ENCODE peak calls at places on chromosomes 4 and X, in five cellular contexts. R is PC-9, V is heart right ventricle, M is lung, N is fibroblast of pulmonary artery. I is an unnamed sample.

GRCh38 chrX:18354369-18355329 is at the start of gene SCML2:
- DNase-seq in R (peak), V (peak), M (no peak), N (peak), I (no peak)

GRCh38 chr4:110033994-110034393 is 121.3 kb downstream of the EGF start:
- DNase-seq in R (no peak), V (no peak), M (no peak), N (no peak), I (no peak)

GRCh38 chr4:139472761-139473335 is 18.9 kb downstream of the RAB33B start:
- DNase-seq in R (no peak), V (no peak), M (no peak), N (no peak), I (no peak)

GRCh38 chr4:570754-571153 is 5.3 kb downstream of the TMEM271 start:
- DNase-seq in R (no peak), V (no peak), M (no peak), N (no peak), I (no peak)

GRCh38 chrX:22025751-22026150 is 6.4 kb upstream of the PHEX start:
- DNase-seq in R (no peak), V (no peak), M (no peak), N (peak), I (no peak)

GRCh38 chrX:40155617-40156471 is 58.1 kb upstream of the BCOR start:
- DNase-seq in R (no peak), V (no peak), M (no peak), N (no peak), I (no peak)

GRCh38 chr4:99201687-99202086 is 17.4 kb downstream of the ADH6 start:
- DNase-seq in R (no peak), V (no peak), M (no peak), N (peak), I (no peak)

GRCh38 chrX:12206413-12206812 is 68.1 kb downstream of the FRMPD4 start:
- DNase-seq in R (no peak), V (no peak), M (no peak), N (no peak), I (no peak)

GRCh38 chr4:155371432-155372043 is 5.2 kb downstream of the MAP9 start:
- DNase-seq in R (no peak), V (no peak), M (no peak), N (peak), I (no peak)

GRCh38 chr4:187167126-187167525 is 443.5 kb upstream of the FAT1 start:
- DNase-seq in R (no peak), V (no peak), M (no peak), N (no peak), I (no peak)

GRCh38 chr4:82398263-82398662 is 24.5 kb upstream of the HNRNPD start:
- DNase-seq in R (no peak), V (no peak), M (no peak), N (no peak), I (no peak)

GRCh38 chr4:8644461-8644891 is 51.9 kb downstream of the CPZ start:
- DNase-seq in R (no peak), V (no peak), M (no peak), N (no peak), I (no peak)

GRCh38 chr4:55554453-55555030 is 7.8 kb upstream of the CLOCK start:
- DNase-seq in R (no peak), V (no peak), M (no peak), N (peak), I (no peak)

GRCh38 chrX:121958886-121959285 is 911.5 kb downstream of the GLUD2 start:
- DNase-seq in R (no peak), V (no peak), M (no peak), N (peak), I (no peak)

GRCh38 chr4:152044341-152044740 is 283.5 kb upstream of the GATB start:
- DNase-seq in R (no peak), V (no peak), M (no peak), N (no peak), I (no peak)

GRCh38 chr4:94758700-94759399 is 1.1 kb downstream of the BMPR1B start:
- DNase-seq in R (peak), V (no peak), M (no peak), N (no peak), I (no peak)

GRCh38 chr4:1299301-1299860 is 9.7 kb downstream of the MAEA start:
- DNase-seq in R (no peak), V (no peak), M (no peak), N (no peak), I (no peak)

GRCh38 chr4:14254252-14254651 is 626.7 kb upstream of the BOD1L1 start:
- DNase-seq in R (peak), V (peak), M (peak), N (peak), I (peak)

GRCh38 chr4:78379040-78379439 is 172.5 kb upstream of the ANXA3 start:
- DNase-seq in R (no peak), V (no peak), M (no peak), N (no peak), I (no peak)

GRCh38 chr4:3345384-3345783 is 52.6 kb downstream of the RGS12 start:
- DNase-seq in R (no peak), V (no peak), M (no peak), N (no peak), I (no peak)

GRCh38 chr4:10173039-10173753 is 56.6 kb upstream of the WDR1 start:
- DNase-seq in R (no peak), V (peak), M (peak), N (peak), I (no peak)

GRCh38 chrX:115147220-115147619 is 42.0 kb upstream of the RBMXL3 start:
- DNase-seq in R (no peak), V (no peak), M (no peak), N (peak), I (no peak)

GRCh38 chr4:24988776-24989175 is 42.0 kb downstream of the LGI2 start:
- DNase-seq in R (peak), V (no peak), M (no peak), N (peak), I (peak)

GRCh38 chr4:2245787-2246275 is 3.9 kb upstream of the HAUS3 start:
- DNase-seq in R (no peak), V (no peak), M (no peak), N (no peak), I (no peak)

GRCh38 chr4:10080874-10081606 is 35.6 kb downstream of the WDR1 start:
- DNase-seq in R (no peak), V (no peak), M (no peak), N (no peak), I (no peak)

GRCh38 chrX:135389717-135390116 is 32.0 kb upstream of the SMIM10L2A start:
- DNase-seq in R (no peak), V (no peak), M (no peak), N (no peak), I (peak)

GRCh38 chr4:52837716-52838558 is 24.2 kb upstream of the RASL11B start:
- DNase-seq in R (peak), V (peak), M (no peak), N (peak), I (no peak)

GRCh38 chr4:40557741-40558140 is 71.9 kb downstream of the RBM47 start:
- DNase-seq in R (no peak), V (no peak), M (no peak), N (peak), I (no peak)

GRCh38 chr4:123784626-123785025 is 388.0 kb downstream of the SPRY1 start:
- DNase-seq in R (no peak), V (no peak), M (no peak), N (no peak), I (no peak)

GRCh38 chr4:4642201-4643025 is 100.6 kb upstream of the STX18 start:
- DNase-seq in R (no peak), V (no peak), M (no peak), N (no peak), I (no peak)

GRCh38 chr4:42048394-42048793 is 58.1 kb downstream of the SLC30A9 start:
- DNase-seq in R (no peak), V (no peak), M (no peak), N (peak), I (peak)

GRCh38 chr4:121421594-121421993 is 40.8 kb upstream of the QRFPR start:
- DNase-seq in R (no peak), V (no peak), M (no peak), N (peak), I (no peak)
- TF ChIP-seq CTCF in R (peak), V (peak), M (no peak), N (peak), I (peak)

GRCh38 chr4:149605601-149606378 is 209.9 kb downstream of the IQCM start:
- DNase-seq in R (no peak), V (no peak), M (no peak), N (peak), I (no peak)
- H3K4me3 ChIP-seq in R (no peak), V (no peak), M (no peak), N (no peak), I (no peak)

GRCh38 chr4:137819964-137820383 is 287.7 kb upstream of the PCDH18 start:
- DNase-seq in R (peak), V (no peak), M (no peak), N (peak), I (peak)
- TF ChIP-seq CTCF in R (peak), V (no peak), M (peak), N (peak), I (peak)

DNA sequence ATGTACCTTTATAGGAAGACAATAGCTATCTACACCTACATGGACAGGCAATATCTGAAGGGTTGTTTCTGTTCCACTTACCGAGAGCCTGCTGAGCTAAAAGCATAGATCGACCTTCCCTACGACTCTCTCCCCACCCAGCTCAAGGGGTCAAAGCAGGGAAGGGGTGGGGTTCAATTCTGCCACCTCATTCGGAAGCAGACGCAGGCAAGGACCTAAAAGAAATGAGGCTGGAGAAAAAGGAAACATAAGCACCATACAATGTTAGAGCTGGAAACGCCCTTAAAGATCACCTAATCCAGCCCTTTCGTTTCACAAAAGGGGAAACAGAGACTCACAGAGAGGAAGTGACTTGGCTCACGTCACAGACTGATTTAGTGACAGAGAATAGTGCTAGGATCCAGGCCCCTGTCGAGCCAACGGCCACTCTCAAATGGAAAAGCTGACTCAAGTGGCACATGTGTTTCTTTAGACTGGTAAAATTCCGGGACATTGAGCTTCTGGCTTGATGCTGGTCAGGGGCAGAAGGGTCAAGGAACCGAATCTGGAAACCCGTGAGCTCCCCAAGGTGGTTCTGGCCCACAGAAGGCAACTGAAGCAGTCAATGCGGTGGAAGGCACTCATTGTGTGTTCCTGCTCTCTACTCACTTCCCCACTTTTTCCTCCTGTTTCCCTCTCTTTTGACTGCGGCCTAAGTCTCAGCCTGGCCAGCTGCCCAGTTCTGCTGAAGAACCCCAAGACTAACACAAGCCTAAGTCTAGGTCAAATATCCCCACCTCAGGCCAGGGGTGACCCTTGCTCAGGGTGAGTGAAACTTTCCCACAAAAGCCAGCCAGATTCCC is 7.5 kb downstream of the SEPTIN6 start:
- DNase-seq in R (no peak), V (peak), M (no peak), N (no peak), I (no peak)
- H3K4me3 ChIP-seq in R (no peak), V (no peak), M (no peak), N (no peak), I (no peak)

DNA sequence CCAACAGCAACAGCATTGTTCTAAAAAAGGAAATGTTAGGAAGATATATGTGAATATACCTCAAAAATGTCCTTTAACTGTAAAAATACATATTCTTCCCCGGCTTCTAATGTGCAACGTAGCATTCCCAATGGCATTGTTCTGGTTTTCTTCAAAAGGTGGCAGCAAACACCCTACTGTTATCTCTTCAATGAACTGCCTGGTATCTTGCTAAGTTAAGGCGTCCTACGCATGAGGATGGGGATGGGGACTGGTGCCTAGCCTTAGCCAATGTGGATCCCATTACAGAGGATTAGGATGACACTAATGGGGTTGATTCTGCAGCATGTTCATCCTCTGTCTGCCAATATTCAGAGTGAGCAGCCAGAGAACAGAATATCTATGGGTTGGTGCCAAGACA is 334.9 kb upstream of the ADGRL3 start:
- DNase-seq in R (no peak), V (no peak), M (no peak), N (peak), I (no peak)
- TF ChIP-seq CTCF in R (no peak), V (no peak), M (no peak), N (peak), I (peak)

DNA sequence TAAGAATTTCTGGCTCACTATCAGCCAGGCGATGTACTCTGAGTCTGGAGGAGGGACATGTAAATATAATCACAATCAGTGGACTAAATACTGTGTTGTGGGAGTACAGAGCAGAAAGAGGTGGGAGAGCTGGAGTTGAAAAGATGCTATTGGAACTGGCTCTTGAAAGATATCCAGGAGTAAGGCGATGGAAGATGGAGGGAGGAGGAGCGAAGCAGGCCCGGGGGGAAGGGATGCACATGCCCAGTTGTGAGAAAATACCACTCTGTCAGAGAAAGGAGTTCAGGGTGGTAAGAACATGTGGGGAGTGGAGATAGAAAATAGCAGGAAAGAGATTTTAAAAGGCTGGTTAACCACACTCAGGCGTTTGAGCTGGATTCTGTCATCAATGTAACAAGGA is 216.9 kb upstream of the ETNPPL start:
- DNase-seq in R (no peak), V (no peak), M (no peak), N (peak), I (no peak)
- H3K4me3 ChIP-seq in R (no peak), V (no peak), M (no peak), N (no peak), I (no peak)

GRCh38 chr4:108168672-108169562 is at the start of gene LEF1:
- DNase-seq in R (peak), V (no peak), M (no peak), N (peak), I (no peak)
- TF ChIP-seq CTCF in R (no peak), V (no peak), M (no peak), N (no peak), I (no peak)

DNA sequence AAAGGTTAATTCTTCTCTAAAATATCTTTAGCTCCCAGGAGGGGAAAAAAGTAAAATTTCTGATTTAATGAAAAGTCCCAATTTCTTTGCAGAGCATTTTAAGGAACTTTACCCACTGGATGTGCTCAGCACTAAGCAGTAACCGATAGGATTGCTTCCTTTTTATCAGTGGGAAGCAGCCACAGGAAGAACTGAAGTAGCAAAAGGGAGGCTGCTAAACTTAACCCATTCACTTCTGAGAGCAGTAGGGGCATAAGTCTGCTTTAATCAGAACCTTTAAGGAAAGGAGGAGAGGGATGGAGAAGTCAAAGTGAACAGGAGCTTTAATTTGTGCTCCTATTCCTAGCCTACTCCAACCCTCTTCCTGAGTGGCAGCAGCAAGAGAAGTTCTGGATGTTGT is at the start of gene F8:
- DNase-seq in R (no peak), V (no peak), M (no peak), N (no peak), I (no peak)
- H3K4me3 ChIP-seq in R (no peak), V (peak), M (no peak), N (peak), I (no peak)